ENCODE peak calls at places on chromosomes 3 and 15, in four cellular contexts. D, H, B and T are unnamed samples.

GRCh38 chr15:69973102-69973714 is 124.5 kb downstream of the TLE3 start:
- DNase-seq in D (no peak), H (peak; percentile 56), B (no peak), T (no peak)

GRCh38 chr15:35182841-35183479 is 97.9 kb upstream of the NANOGP8 start:
- DNase-seq in D (no peak), H (no peak), B (no peak), T (no peak)

GRCh38 chr15:60681353-60681752 is 202.4 kb upstream of the ICE2 start:
- DNase-seq in D (no peak), H (no peak), B (no peak), T (no peak)

GRCh38 chr3:13494463-13495350 is 14.6 kb downstream of the HDAC11 start:
- DNase-seq in D (no peak), H (no peak), B (no peak), T (peak; percentile 39)

GRCh38 chr3:64291345-64291744 is 66.1 kb upstream of the PRICKLE2 start:
- DNase-seq in D (no peak), H (peak; percentile 91), B (no peak), T (peak; percentile 71)

GRCh38 chr3:150612494-150612893 is 9.4 kb downstream of the SELENOT start:
- DNase-seq in D (no peak), H (no peak), B (no peak), T (no peak)

GRCh38 chr15:34584996-34585395 is 1.5 kb upstream of the GOLGA8B start:
- DNase-seq in D (no peak), H (no peak), B (no peak), T (peak; percentile 49)

GRCh38 chr15:75022808-75023193 is 589 bp upstream of the PPCDC start:
- DNase-seq in D (no peak), H (no peak), B (no peak), T (no peak)

GRCh38 chr3:195236801-195237570 is 34.0 kb downstream of the XXYLT1 start:
- DNase-seq in D (no peak), H (peak; percentile 75), B (no peak), T (no peak)

GRCh38 chr15:55267401-55268053 is 22.1 kb downstream of the RAB27A start:
- DNase-seq in D (peak; percentile 39), H (no peak), B (no peak), T (no peak)

GRCh38 chr3:182364723-182365650 is 428.3 kb upstream of the ATP11B start:
- DNase-seq in D (no peak), H (peak; percentile 82), B (peak; percentile 94), T (peak; percentile 71)

GRCh38 chr15:26771168-26771916 is 1.5 kb downstream of the GABRB3 start:
- DNase-seq in D (no peak), H (no peak), B (no peak), T (no peak)

GRCh38 chr15:26772588-26773484 is at the start of gene GABRB3:
- DNase-seq in D (peak; percentile 40), H (no peak), B (no peak), T (no peak)

GRCh38 chr15:26766262-26766661 is 6.6 kb downstream of the GABRB3 start:
- DNase-seq in D (no peak), H (no peak), B (no peak), T (no peak)

GRCh38 chr15:26771917-26772587 is 814 bp downstream of the GABRB3 start:
- DNase-seq in D (no peak), H (no peak), B (no peak), T (no peak)

GRCh38 chr15:26767169-26767670 is 5.6 kb downstream of the GABRB3 start:
- DNase-seq in D (no peak), H (no peak), B (no peak), T (no peak)
- H3K4me3 ChIP-seq in D (no peak overlapping the region), H (no peak overlapping the region), B (no peak overlapping the region), T (no peak overlapping the region)

GRCh38 chr3:33732394-33732793 is 14.3 kb upstream of the CLASP2 start:
- DNase-seq in D (no peak), H (no peak), B (no peak), T (no peak)
- TF ChIP-seq CTCF in D (no peak), H (no peak), B (peak; percentile 51), T (peak; percentile 26)

GRCh38 chr15:66401130-66402021 is 14.7 kb downstream of the MAP2K1 start:
- DNase-seq in D (no peak), H (no peak), B (no peak), T (no peak)
- H3K4me3 ChIP-seq in D (no peak overlapping the region), H (no peak overlapping the region), B (no peak overlapping the region), T (no peak overlapping the region)

GRCh38 chr3:157159762-157160651 is at the start of gene CCNL1:
- DNase-seq in D (peak; percentile 94), H (peak; percentile 99), B (peak; percentile 96), T (peak; percentile 96)
- TF ChIP-seq CTCF in D (no peak), H (no peak), B (no peak), T (no peak)